ENCODE peak calls at places on chromosome 7, in seven cellular contexts. F, T, Z, H, A, M and W are unnamed samples.

GRCh38 chr7:132398253-132398913 is 177.9 kb downstream of the PLXNA4 start:
- DNase-seq in Z (no peak), T (no peak), A (no peak), H (no peak), M (no peak), F (no peak), W (no peak)

GRCh38 chr7:152862842-152863241 is 103.3 kb downstream of the ACTR3B start:
- DNase-seq in T (no peak), F (no peak), Z (no peak), A (no peak), M (no peak), H (no peak), W (no peak)

GRCh38 chr7:1249731-1250130 is 17.1 kb downstream of the UNCX start:
- DNase-seq in H (no peak), M (no peak), T (no peak), F (no peak), Z (no peak), A (no peak), W (no peak)

GRCh38 chr7:29573594-29573993 is 10.0 kb downstream of the PRR15 start:
- DNase-seq in F (no peak), Z (no peak), T (no peak), H (no peak), M (no peak), A (no peak), W (no peak)

GRCh38 chr7:123460616-123461015 is 73.8 kb downstream of the IQUB start:
- DNase-seq in M (peak), Z (peak), A (no peak), H (no peak), F (no peak), T (no peak), W (peak)

GRCh38 chr7:40057292-40057691 is 77.1 kb downstream of the MPLKIP start:
- DNase-seq in T (no peak), Z (peak), M (peak), A (no peak), F (no peak), H (no peak), W (peak)

GRCh38 chr7:151012921-151013347 is 11.4 kb downstream of the ATG9B start:
- DNase-seq in Z (peak), F (no peak), M (peak), A (no peak), H (no peak), T (no peak), W (no peak)

GRCh38 chr7:84492565-84493034 is 298.0 kb upstream of the SEMA3A start:
- DNase-seq in T (no peak), Z (no peak), M (no peak), A (no peak), H (no peak), F (no peak), W (no peak)

GRCh38 chr7:121302214-121302745 is 26.5 kb upstream of the WNT16 start:
- DNase-seq in H (no peak), A (peak), M (peak), T (no peak), Z (no peak), F (peak), W (peak)

GRCh38 chr7:44309271-44310091 is 15.9 kb downstream of the CAMK2B start:
- DNase-seq in T (no peak), F (no peak), M (peak), Z (peak), H (no peak), A (peak), W (peak)

GRCh38 chr7:45197461-45197860 is 39.9 kb downstream of the RAMP3 start:
- DNase-seq in H (no peak), T (no peak), M (no peak), F (no peak), A (no peak), Z (no peak), W (no peak)

GRCh38 chr7:133912916-133913697 is 214.0 kb upstream of the LRGUK start:
- DNase-seq in Z (peak), F (no peak), M (no peak), A (no peak), H (no peak), T (no peak), W (peak)

GRCh38 chr7:120168066-120168465 is 104.9 kb upstream of the KCND2 start:
- DNase-seq in F (no peak), H (no peak), A (no peak), M (peak), T (no peak), Z (peak), W (peak)

GRCh38 chr7:99521399-99521798 is 16.9 kb downstream of the ZKSCAN5 start:
- DNase-seq in H (no peak), Z (no peak), F (no peak), T (no peak), A (no peak), M (no peak), W (no peak)